ENCODE peak calls at places on chromosomes 4 and X, in five cellular contexts. Z is body of pancreas, B is GM06990, D is psoas muscle, K is fibroblast of the aortic adventitia. Y is an unnamed sample.

GRCh38 chr4:140557831-140558435 is 10.8 kb downstream of the UCP1 start:
- DNase-seq in K (no peak), D (no peak), B (no peak), Z (no peak), Y (no peak)

GRCh38 chr4:45554423-45554822 is 569.4 kb downstream of the GABRG1 start:
- DNase-seq in K (no peak), B (no peak), D (no peak), Z (no peak), Y (peak)

GRCh38 chrX:1380672-1381233 is 11.2 kb downstream of the SLC25A6 start:
- DNase-seq in D (no peak), Z (no peak), K (no peak), B (no peak), Y (no peak)

GRCh38 chrX:108735680-108736508 is 469 bp downstream of the IRS4 start:
- DNase-seq in B (no peak), Z (no peak), D (no peak), K (no peak), Y (peak)

GRCh38 chrX:75278991-75279390 is 5.1 kb downstream of the UPRT start:
- DNase-seq in K (peak), B (no peak), Z (no peak), D (no peak), Y (peak)

GRCh38 chr4:2103843-2104547 is 44.9 kb downstream of the NAT8L start:
- DNase-seq in Z (no peak), D (no peak), K (no peak), B (peak), Y (no peak)

GRCh38 chrX:1807301-1807731 is 192.5 kb downstream of the ASMT start:
- DNase-seq in Z (no peak), K (no peak), D (no peak), B (no peak), Y (peak)

GRCh38 chrX:55450259-55450658 is 1.7 kb upstream of the MAGEH1 start:
- DNase-seq in K (peak), Z (peak), B (no peak), D (no peak), Y (peak)

GRCh38 chr4:3285558-3286334 is 7.1 kb upstream of the RGS12 start:
- DNase-seq in Z (no peak), D (peak), B (peak), K (peak), Y (peak)

GRCh38 chr4:77025643-77026321 is 50.0 kb downstream of the CCNI start:
- DNase-seq in K (peak), D (no peak), Z (no peak), B (no peak), Y (peak)

GRCh38 chr4:88575222-88575621 is 17.1 kb upstream of the HERC3 start:
- DNase-seq in B (no peak), K (no peak), Z (no peak), D (no peak), Y (no peak)

GRCh38 chr4:124934921-124935320 is 222.4 kb upstream of the ANKRD50 start:
- DNase-seq in K (no peak), D (no peak), B (no peak), Z (no peak), Y (no peak)

GRCh38 chrX:131394384-131394783 is 105.3 kb upstream of the IGSF1 start:
- DNase-seq in K (no peak), Z (no peak), D (no peak), B (no peak), Y (no peak)

GRCh38 chrX:100098660-100099375 is 311.3 kb downstream of the PCDH19 start:
- DNase-seq in B (no peak), K (peak), Z (no peak), D (no peak), Y (peak)

GRCh38 chrX:42902513-42902912 is 124.5 kb upstream of the PPP1R2C start:
- DNase-seq in B (no peak), D (no peak), Z (no peak), K (no peak), Y (no peak)

GRCh38 chr4:54231419-54232150 is 2.5 kb downstream of the PDGFRA start:
- DNase-seq in D (peak), K (peak), Z (peak), B (peak), Y (peak)

GRCh38 chr4:47031011-47031678 is at the start of gene GABRB1:
- DNase-seq in D (peak), K (peak), Z (peak), B (peak), Y (peak)

GRCh38 chrX:152817082-152817744 is 13.3 kb downstream of the CETN2 start:
- DNase-seq in K (peak), D (no peak), Z (peak), B (no peak), Y (peak)

GRCh38 chr4:3451956-3452355 is 10.2 kb downstream of the HGFAC start:
- DNase-seq in Z (no peak), K (peak), D (no peak), B (no peak), Y (peak)

GRCh38 chrX:72061091-72061490 is 70.6 kb downstream of the RTL5 start:
- DNase-seq in D (no peak), Z (no peak), B (no peak), K (peak), Y (no peak)

GRCh38 chrX:35728481-35728880 is 69.7 kb upstream of the MAGEB16 start:
- DNase-seq in Z (no peak), D (no peak), K (no peak), B (no peak), Y (no peak)

GRCh38 chrX:49878128-49878833 is 1.0 kb upstream of the USP27X start:
- DNase-seq in D (no peak), B (no peak), K (no peak), Z (no peak), Y (peak)

GRCh38 chr4:15836362-15836761 is 58.2 kb downstream of the CD38 start:
- DNase-seq in K (no peak), B (no peak), Z (no peak), D (no peak), Y (no peak)

GRCh38 chr4:183299464-183299863 is 20.6 kb downstream of the CLDN22 start:
- DNase-seq in K (no peak), B (no peak), Z (no peak), D (no peak), Y (no peak)

GRCh38 chr4:180153587-180153986 is 2089.6 kb upstream of the TENM3 start:
- DNase-seq in B (no peak), Z (no peak), D (no peak), K (no peak), Y (no peak)

DNA sequence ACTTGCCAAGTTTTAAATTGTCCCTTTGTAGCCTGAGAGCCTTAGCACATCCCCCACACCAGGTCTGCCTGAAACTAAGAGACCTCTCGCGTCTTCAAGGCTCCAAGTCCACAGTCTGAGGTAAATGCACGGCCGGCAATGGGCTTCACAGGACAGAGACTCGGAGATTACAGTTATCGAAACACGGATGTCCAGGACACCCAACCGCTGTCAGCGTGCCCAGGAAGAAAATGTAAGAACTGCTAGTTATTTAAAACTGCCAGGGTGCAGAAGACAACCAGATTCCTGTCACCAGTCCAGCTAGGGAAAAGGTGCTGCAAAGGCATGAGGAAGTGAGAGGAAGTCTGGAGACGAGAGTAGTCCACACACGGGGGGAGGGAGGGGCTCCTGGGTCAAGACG is 28.9 kb downstream of the ZNF827 start:
- DNase-seq in D (peak), Z (no peak), B (no peak), K (no peak), Y (no peak)
- H3K4me3 ChIP-seq in D (peak), Z (no peak), B (no peak), K (no peak), Y (no peak)

GRCh38 chrX:136607236-136607635 is 40.7 kb upstream of the CD40LG start:
- DNase-seq in K (no peak), B (no peak), D (no peak), Z (no peak), Y (no peak)

DNA sequence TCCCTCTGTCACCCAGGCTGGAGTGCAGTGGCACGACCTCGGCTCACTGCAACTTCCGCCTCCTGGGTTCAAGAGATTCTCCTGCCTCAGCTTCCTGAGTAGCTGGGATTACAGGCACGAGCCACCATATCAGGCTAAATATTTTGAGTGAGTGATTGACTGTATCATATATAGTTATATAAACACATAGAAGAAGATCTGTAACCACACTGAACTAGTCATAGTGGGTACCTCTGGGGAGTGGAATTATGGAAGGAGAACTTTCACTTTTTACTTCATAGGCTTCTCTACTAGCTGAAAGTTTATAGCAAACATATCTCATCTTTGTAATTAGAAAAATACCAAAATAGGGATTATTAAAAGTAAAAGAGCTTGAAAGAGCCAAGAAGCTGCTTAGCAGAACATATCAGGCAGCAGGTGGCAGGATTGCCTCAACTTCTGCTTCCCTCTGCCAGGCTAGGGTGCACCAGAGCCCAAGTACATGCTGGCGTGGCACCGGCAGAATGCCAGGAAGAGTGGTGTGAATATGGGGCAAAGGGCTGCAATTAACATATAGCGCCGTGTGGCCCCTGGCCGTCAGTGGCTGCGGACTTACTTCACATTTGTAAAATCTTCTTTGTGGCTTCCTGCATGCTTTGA is 39.5 kb upstream of the CD40LG start:
- DNase-seq in B (no peak), K (peak), D (peak), Z (peak), Y (peak)
- TF ChIP-seq CTCF in B (peak), K (peak), D (peak), Z (no peak), Y (peak)

GRCh38 chrX:24692305-24692704 is 1.4 kb upstream of the POLA1 start:
- DNase-seq in B (no peak), Z (no peak), D (no peak), K (no peak), Y (no peak)
- H3K4me3 ChIP-seq in B (no peak), Z (no peak), D (no peak), K (no peak), Y (no peak)

DNA sequence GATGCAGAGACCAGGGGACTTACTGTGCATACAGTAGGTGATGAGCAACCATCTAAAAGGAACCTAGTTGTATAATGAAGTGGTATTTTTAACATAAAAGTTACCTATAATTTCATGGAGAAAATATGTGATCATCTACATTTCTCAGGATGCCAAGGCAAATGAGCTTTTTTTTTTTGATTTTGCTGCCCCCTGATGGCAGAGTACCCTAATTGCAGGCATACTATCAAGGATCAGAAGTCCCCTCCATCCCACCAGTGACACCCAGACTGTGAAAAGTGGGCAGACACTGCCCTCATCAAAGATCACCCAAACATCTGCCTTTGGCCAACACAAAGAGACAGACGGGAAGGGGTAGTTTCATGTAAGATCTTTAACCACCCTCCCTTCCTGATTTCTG is 9.6 kb upstream of the ABLIM2 start:
- DNase-seq in K (no peak), Z (no peak), B (no peak), D (no peak), Y (no peak)
- TF ChIP-seq CTCF in K (peak), Z (no peak), B (peak), D (peak), Y (peak)

GRCh38 chr4:39529534-39529933 is 2.3 kb upstream of the UGDH start:
- DNase-seq in Z (no peak), K (no peak), D (no peak), B (no peak), Y (no peak)
- H3K4me3 ChIP-seq in Z (no peak), K (no peak), D (no peak), B (no peak), Y (no peak)

GRCh38 chrX:150730719-150731118 is 37.5 kb downstream of the MTMR1 start:
- DNase-seq in B (no peak), K (peak), D (no peak), Z (no peak), Y (no peak)
- TF ChIP-seq CTCF in B (no peak), K (no peak), D (no peak), Z (no peak), Y (no peak)

GRCh38 chr4:107392380-107392779 is 327.7 kb downstream of the PAPSS1 start:
- DNase-seq in K (no peak), Z (no peak), D (no peak), B (no peak), Y (no peak)

GRCh38 chr4:107389965-107390364 is 330.1 kb downstream of the PAPSS1 start:
- DNase-seq in K (no peak), Z (no peak), B (no peak), D (no peak), Y (no peak)

GRCh38 chr4:107391630-107392028 is 328.4 kb downstream of the PAPSS1 start:
- DNase-seq in Z (no peak), B (no peak), K (no peak), D (no peak), Y (no peak)

GRCh38 chr4:107392951-107393350 is 327.1 kb downstream of the PAPSS1 start:
- DNase-seq in D (peak), K (no peak), Z (no peak), B (no peak), Y (peak)

GRCh38 chr4:107391009-107391629 is 328.9 kb downstream of the PAPSS1 start:
- DNase-seq in B (no peak), D (no peak), Z (no peak), K (no peak), Y (no peak)
- H3K4me3 ChIP-seq in B (no peak), D (no peak), Z (no peak), K (no peak), Y (no peak)